ENCODE peak calls at places on chromosomes 3 and 15, in eight cellular contexts. M, I, G, H, B, O, V and C are unnamed samples.

GRCh38 chr3:194642769-194643168 is 9.6 kb upstream of the TMEM44 start:
- DNase-seq in M (no peak), I (no peak), G (no peak), H (no peak), B (no peak), O (no peak), V (no peak), C (no peak)

GRCh38 chr3:128427175-128427857 is 39.4 kb downstream of the DNAJB8 start:
- DNase-seq in M (no peak), I (no peak), G (no peak), H (no peak), B (no peak), O (no peak), V (no peak), C (no peak)

GRCh38 chr15:55921744-55922143 is 71.7 kb downstream of the NEDD4 start:
- DNase-seq in M (no peak), I (no peak), G (no peak), H (no peak), B (no peak), O (no peak), V (no peak), C (no peak)

GRCh38 chr3:59502806-59503205 is 453.0 kb upstream of the CFAP20DC start:
- DNase-seq in M (no peak), I (peak), G (no peak), H (peak), B (no peak), O (no peak), V (peak), C (no peak)

GRCh38 chr3:57230006-57230405 is 2.5 kb downstream of the APPL1 start:
- DNase-seq in M (no peak), I (no peak), G (no peak), H (no peak), B (no peak), O (no peak), V (no peak), C (no peak)

GRCh38 chr15:62075595-62076279 is 9.0 kb downstream of the C2CD4A start:
- DNase-seq in M (no peak), I (no peak), G (no peak), H (peak), B (no peak), O (no peak), V (no peak), C (no peak)

GRCh38 chr3:69890094-69890493 is 109.4 kb upstream of the SAMMSON start:
- DNase-seq in M (no peak), I (peak), G (no peak), H (peak), B (no peak), O (no peak), V (no peak), C (no peak)

GRCh38 chr3:126538316-126538715 is 14.4 kb downstream of the CHST13 start:
- DNase-seq in M (peak), I (no peak), G (no peak), H (peak), B (peak), O (no peak), V (no peak), C (no peak)

GRCh38 chr3:33787328-33788009 is 11.0 kb upstream of the PDCD6IP start:
- DNase-seq in M (peak), I (peak), G (peak), H (peak), B (peak), O (peak), V (peak), C (peak)